ENCODE peak calls at places on chromosomes 7 and 10, in nine cellular contexts. U is H9; Z is A549; N is Peyer's patch; K is cardiac muscle cell; J is IMR-90; R is dorsolateral prefrontal cortex; W is tibial artery; X is CD4-positive, alpha-beta T cell. I is an unnamed sample.

GRCh38 chr7:153640586-153640985 is 411.6 kb upstream of the DPP6 start:
- DNase-seq in X (no peak), R (no peak), U (no peak), Z (no peak), K (no peak), W (no peak), J (no peak), N (no peak), I (no peak)

GRCh38 chr7:84900215-84900614 is 286.6 kb downstream of the SEMA3D start:
- DNase-seq in N (no peak), U (no peak), Z (no peak), X (no peak), R (no peak), K (no peak), W (no peak), J (no peak), I (no peak)

GRCh38 chr10:3906511-3907111 is 121.6 kb upstream of the KLF6 start:
- DNase-seq in J (peak), Z (no peak), N (no peak), U (no peak), R (no peak), X (no peak), W (peak), K (no peak), I (no peak)

GRCh38 chr10:121788717-121789116 is 139.1 kb downstream of the ATE1 start:
- DNase-seq in X (no peak), K (no peak), R (no peak), W (no peak), J (no peak), Z (no peak), N (no peak), U (no peak), I (no peak)

GRCh38 chr10:48536916-48537890 is 67.7 kb downstream of the ARHGAP22 start:
- DNase-seq in Z (no peak), J (no peak), K (no peak), U (peak), W (no peak), N (no peak), X (no peak), R (no peak), I (no peak)

GRCh38 chr7:156470399-156471320 is 169.9 kb upstream of the RNF32 start:
- DNase-seq in U (peak), X (no peak), R (no peak), N (no peak), K (no peak), Z (no peak), J (no peak), W (no peak), I (no peak)

GRCh38 chr10:123997486-123998196 is 95.8 kb downstream of the CHST15 start:
- DNase-seq in X (no peak), W (peak), U (no peak), R (no peak), K (peak), N (no peak), Z (peak), J (peak), I (peak)

GRCh38 chr7:388961-389701 is 99.2 kb downstream of the FOXL3 start:
- DNase-seq in Z (no peak), W (peak), R (no peak), U (no peak), X (no peak), J (no peak), N (no peak), K (no peak), I (no peak)

GRCh38 chr7:28272461-28272877 is 91.9 kb upstream of the JAZF1 start:
- DNase-seq in W (peak), U (peak), R (peak), X (no peak), J (peak), Z (peak), N (peak), K (peak), I (no peak)

GRCh38 chr10:6716521-6716920 is 136.4 kb upstream of the PRKCQ start:
- DNase-seq in N (no peak), K (peak), R (no peak), J (peak), W (no peak), U (no peak), Z (no peak), X (no peak), I (no peak)

GRCh38 chr10:36173364-36173763 is 531.3 kb upstream of the FZD8 start:
- DNase-seq in X (no peak), R (no peak), Z (peak), N (no peak), K (peak), U (no peak), J (no peak), W (no peak), I (no peak)

GRCh38 chr7:155867734-155868400 is 55.6 kb upstream of the SHH start:
- DNase-seq in N (no peak), U (peak), Z (no peak), R (no peak), J (no peak), W (no peak), K (no peak), X (no peak), I (no peak)

GRCh38 chr7:155804897-155805825 is 7.1 kb downstream of the SHH start:
- DNase-seq in N (peak), J (peak), W (no peak), X (peak), K (peak), U (peak), Z (peak), R (peak), I (no peak)

GRCh38 chr7:131293018-131293417 is 34.7 kb upstream of the MKLN1 start:
- DNase-seq in Z (no peak), R (no peak), K (peak), U (no peak), W (peak), N (no peak), X (no peak), J (peak), I (no peak)

GRCh38 chr7:1990001-1990670 is 242.6 kb downstream of the MAD1L1 start:
- DNase-seq in U (no peak), R (no peak), J (no peak), W (no peak), K (no peak), X (no peak), N (no peak), Z (no peak), I (no peak)

GRCh38 chr10:104076743-104077160 is 8.9 kb downstream of the COL17A1 start:
- DNase-seq in K (peak), Z (no peak), U (peak), R (no peak), N (no peak), J (peak), X (no peak), W (peak), I (no peak)

GRCh38 chr7:24889611-24890010 is 90.4 kb downstream of the OSBPL3 start:
- DNase-seq in R (no peak), N (no peak), J (no peak), K (no peak), X (no peak), Z (no peak), W (no peak), U (no peak), I (no peak)

GRCh38 chr10:123463176-123463575 is 203.0 kb upstream of the GPR26 start:
- DNase-seq in U (no peak), N (no peak), K (no peak), X (no peak), J (no peak), Z (no peak), W (no peak), R (no peak), I (no peak)

GRCh38 chr10:116690356-116691078 is 51.8 kb downstream of the HSPA12A start:
- DNase-seq in Z (no peak), K (peak), W (no peak), J (peak), X (no peak), U (peak), R (peak), N (no peak), I (no peak)

GRCh38 chr7:157876469-157877285 is 539.9 kb downstream of the DNAJB6 start:
- DNase-seq in X (no peak), R (no peak), J (no peak), U (no peak), W (no peak), Z (peak), K (no peak), N (no peak), I (no peak)

GRCh38 chr10:78211476-78212110 is 177.9 kb downstream of the RPS24 start:
- DNase-seq in W (no peak), J (peak), R (peak), N (no peak), U (no peak), X (no peak), K (peak), Z (peak), I (peak)

GRCh38 chr10:51878695-51879094 is 179.3 kb upstream of the CSTF2T start:
- DNase-seq in J (no peak), X (no peak), Z (no peak), U (no peak), R (no peak), W (no peak), N (no peak), K (no peak), I (no peak)

GRCh38 chr7:150909192-150909591 is 56.9 kb downstream of the AOC1 start:
- DNase-seq in Z (no peak), W (no peak), R (no peak), X (peak), J (no peak), N (no peak), U (no peak), K (no peak), I (no peak)

GRCh38 chr10:73744690-73744994 is 470 bp downstream of the SEC24C start:
- DNase-seq in N (no peak), R (no peak), J (peak), U (no peak), W (peak), X (peak), Z (peak), K (peak), I (no peak)

GRCh38 chr10:131513445-131513844 is 201.9 kb upstream of the TCERG1L start:
- DNase-seq in R (no peak), W (no peak), K (no peak), N (no peak), J (no peak), Z (no peak), X (no peak), U (no peak), I (no peak)

DNA sequence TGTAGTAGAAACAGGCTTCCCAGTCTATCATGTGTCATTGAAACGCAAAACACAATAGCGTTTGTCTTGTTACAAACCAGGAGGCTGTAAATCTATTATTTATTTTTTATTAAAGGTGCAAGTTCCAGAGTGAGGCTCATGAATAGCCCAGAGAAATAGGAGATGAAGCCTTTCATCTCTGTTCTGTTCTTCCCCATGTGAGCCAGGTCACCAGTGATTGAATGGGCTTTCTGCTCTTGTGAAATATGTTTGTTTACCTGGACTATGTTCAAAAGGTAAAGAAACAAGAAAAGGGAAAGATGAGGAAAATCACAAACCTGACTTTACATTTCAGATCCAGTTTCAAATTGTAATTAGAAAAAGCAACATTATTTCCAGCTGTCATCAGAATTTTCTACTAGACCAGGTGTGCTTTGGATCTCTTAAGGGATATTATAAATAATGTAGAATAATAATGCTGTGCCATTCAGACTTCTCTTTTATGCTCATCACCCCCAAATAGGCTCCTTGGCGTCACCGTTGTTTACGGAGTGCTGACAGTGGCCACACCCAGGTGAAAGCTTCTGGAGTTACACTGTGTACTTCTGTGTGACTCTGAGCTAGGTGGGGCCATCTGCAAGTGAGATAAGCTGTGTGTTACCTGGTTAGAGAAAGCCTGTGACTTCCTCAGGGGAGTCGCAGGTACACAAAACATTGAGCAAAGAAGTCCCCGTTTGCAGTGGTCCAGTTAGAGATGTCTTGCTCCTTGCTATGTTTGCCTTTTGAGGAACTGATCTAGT is 274.9 kb downstream of the SDK1 start:
- DNase-seq in J (no peak), Z (no peak), K (no peak), R (no peak), U (no peak), X (no peak), W (no peak), N (no peak), I (no peak)
- H3K27ac ChIP-seq in J (no peak), Z (no peak), K (no peak), R (no peak), U (no peak), X (no peak), W (no peak), N (no peak), I (no peak)

GRCh38 chr10:88107296-88107695 is 243.9 kb downstream of the PTEN start:
- DNase-seq in X (no peak), N (no peak), K (no peak), W (no peak), Z (no peak), U (no peak), J (no peak), R (no peak), I (no peak)

GRCh38 chr10:88108115-88108610 is 244.7 kb downstream of the PTEN start:
- DNase-seq in U (no peak), J (no peak), W (no peak), N (no peak), X (no peak), R (no peak), K (no peak), Z (peak), I (no peak)

GRCh38 chr10:88110355-88110754 is 246.9 kb downstream of the PTEN start:
- DNase-seq in J (peak), K (no peak), X (no peak), U (no peak), Z (peak), W (no peak), N (no peak), R (no peak), I (no peak)

GRCh38 chr10:88106348-88106747 is 242.9 kb downstream of the PTEN start:
- DNase-seq in K (no peak), Z (no peak), J (no peak), W (no peak), X (no peak), R (no peak), U (no peak), N (no peak), I (no peak)

DNA sequence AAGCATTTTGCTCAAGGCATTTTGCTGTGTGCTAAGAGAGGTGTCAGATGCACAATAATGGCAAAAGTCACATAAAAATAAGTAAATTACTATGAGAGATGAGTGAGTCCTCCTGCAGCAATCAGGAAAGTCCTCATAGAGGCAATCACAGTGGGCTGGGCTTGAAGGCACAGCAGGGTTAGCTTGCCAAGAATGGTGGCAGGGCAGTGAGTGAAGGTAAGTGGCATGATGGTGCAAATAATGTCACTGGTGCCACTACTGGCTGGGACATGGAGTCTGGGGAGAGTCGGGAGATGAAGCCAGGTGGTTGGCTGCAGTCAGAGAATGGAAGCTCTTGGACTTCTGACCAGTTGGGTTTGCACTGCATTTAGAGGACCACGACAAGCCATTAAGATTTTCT is 244.3 kb downstream of the PTEN start:
- DNase-seq in R (no peak), X (no peak), N (no peak), J (no peak), Z (no peak), K (no peak), W (no peak), U (no peak), I (no peak)
- H3K27ac ChIP-seq in R (no peak), X (no peak), N (no peak), J (no peak), Z (no peak), K (no peak), W (no peak), U (no peak), I (no peak)

GRCh38 chr7:21762469-21762868 is 183.2 kb downstream of the CDCA7L start:
- DNase-seq in U (no peak), R (no peak), N (no peak), K (no peak), Z (no peak), J (no peak), W (no peak), X (no peak), I (no peak)

GRCh38 chr7:21763818-21764217 is 181.9 kb downstream of the CDCA7L start:
- DNase-seq in Z (no peak), X (no peak), J (no peak), R (no peak), U (no peak), N (no peak), K (no peak), W (no peak), I (no peak)

GRCh38 chr7:21768279-21768678 is 177.4 kb downstream of the CDCA7L start:
- DNase-seq in J (no peak), X (no peak), W (no peak), Z (no peak), R (no peak), U (no peak), N (no peak), K (no peak), I (no peak)

GRCh38 chr7:21767300-21767900 is 178.3 kb downstream of the CDCA7L start:
- DNase-seq in K (peak), W (no peak), N (no peak), U (peak), R (no peak), J (peak), X (no peak), Z (peak), I (peak)

DNA sequence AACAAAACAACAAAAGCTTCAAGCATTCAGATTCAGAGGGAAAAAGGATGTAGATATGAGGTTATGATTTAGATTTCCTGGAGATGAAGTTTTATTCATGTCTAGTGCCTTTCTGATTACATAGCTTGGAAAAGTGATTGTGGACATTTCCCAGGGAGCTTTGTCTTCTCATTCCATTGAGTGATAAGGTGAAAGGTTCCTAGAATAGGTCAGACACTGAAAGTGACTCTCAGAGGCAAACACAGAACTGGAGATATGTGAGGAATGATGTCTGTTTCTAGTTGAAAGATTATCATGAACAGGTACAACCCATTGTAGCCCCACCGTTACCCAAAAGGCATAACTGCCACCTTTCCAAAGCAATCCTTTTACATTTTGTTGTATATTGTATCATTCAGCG is 179.5 kb downstream of the CDCA7L start:
- DNase-seq in N (no peak), Z (no peak), X (no peak), R (no peak), W (no peak), J (no peak), U (no peak), K (no peak), I (no peak)
- H3K27ac ChIP-seq in N (no peak), Z (no peak), X (no peak), R (no peak), W (no peak), J (no peak), U (no peak), K (peak), I (no peak)

DNA sequence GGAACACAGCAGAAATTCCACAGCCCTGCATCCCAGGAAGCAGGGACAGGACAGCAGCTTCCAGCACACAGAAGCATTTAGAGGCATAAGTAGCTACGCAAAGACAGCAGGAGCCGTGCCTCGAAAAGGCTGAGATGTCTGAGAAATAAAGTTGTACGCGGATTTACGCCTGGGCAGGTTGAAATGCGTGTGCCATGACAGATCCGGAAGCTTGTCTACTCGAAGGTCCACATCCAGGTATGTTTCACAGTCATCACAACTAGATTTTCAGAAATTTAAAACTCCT is 26.1 kb downstream of the DIP2C start:
- DNase-seq in J (no peak), Z (no peak), W (no peak), R (no peak), X (no peak), U (no peak), N (no peak), K (no peak), I (no peak)
- H3K27ac ChIP-seq in J (no peak), Z (no peak), W (no peak), R (peak), X (no peak), U (no peak), N (no peak), K (no peak), I (no peak)

DNA sequence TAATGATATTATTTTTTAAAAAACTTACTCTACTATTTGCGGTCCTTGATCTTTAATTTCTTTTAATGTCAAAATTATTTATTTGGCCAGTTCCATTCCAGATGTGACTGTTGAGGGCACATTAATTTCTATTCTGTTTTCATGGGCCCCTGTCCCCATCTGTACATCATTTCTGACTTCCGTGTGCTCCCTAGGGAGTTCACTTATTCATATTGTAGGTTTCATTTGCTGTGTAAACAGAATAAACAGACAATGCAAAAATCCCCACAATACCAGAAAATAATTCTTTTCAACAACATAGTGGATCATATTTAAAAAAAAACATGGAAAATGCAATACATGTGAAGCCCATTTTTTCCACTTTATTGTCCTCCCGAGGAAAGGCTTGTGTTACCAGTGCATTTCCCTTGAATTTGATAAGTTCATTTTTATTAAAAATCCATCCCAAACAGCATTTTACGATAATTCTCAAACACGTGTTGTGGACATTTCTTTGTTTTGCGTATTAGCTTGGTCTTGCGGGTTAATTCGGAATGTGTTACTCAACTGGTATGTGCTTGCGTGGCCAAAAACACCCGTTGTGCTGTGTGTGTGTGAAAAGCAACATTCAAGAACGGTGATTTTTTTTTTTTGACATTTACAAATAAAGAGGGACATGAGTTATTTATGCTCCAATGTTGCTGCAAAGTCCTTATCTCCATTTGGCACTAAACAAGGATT is 138.4 kb downstream of the MGMT start:
- DNase-seq in W (no peak), U (no peak), K (no peak), J (peak), R (no peak), X (no peak), N (no peak), Z (no peak), I (no peak)
- H3K27ac ChIP-seq in W (no peak), U (no peak), K (no peak), J (no peak), R (no peak), X (no peak), N (no peak), Z (no peak), I (no peak)